ENCODE peak calls at places on chromosome 21, in six cellular contexts. S is Karpas-422; X is NCI-H1092; P is pancreas; K is dorsolateral prefrontal cortex; N is central memory CD4-positive, alpha-beta T cell. J is an unnamed sample.

GRCh38 chr21:29843818-29844217 is 96.0 kb downstream of the GRIK1 start:
- DNase-seq in S (no peak), X (no peak), P (no peak), K (no peak), N (no peak), J (no peak)

GRCh38 chr21:44285102-44285501 is 574 bp upstream of the AIRE start:
- DNase-seq in S (no peak), X (no peak), P (no peak), K (no peak), N (no peak), J (no peak)

GRCh38 chr21:33300701-33301631 is 23.8 kb upstream of the IFNAR1 start:
- DNase-seq in S (no peak), X (no peak), P (no peak), K (no peak), N (no peak), J (no peak)

GRCh38 chr21:42002421-42002958 is 7.7 kb downstream of the ZBTB21 start:
- DNase-seq in S (no peak), X (no peak), P (no peak), K (no peak), N (peak; percentile 23), J (no peak)

GRCh38 chr21:46284722-46285121 is 689 bp downstream of the MCM3AP start:
- DNase-seq in S (no peak), X (no peak), P (no peak), K (no peak), N (no peak), J (no peak)

GRCh38 chr21:25708467-25709065 is 26.1 kb downstream of the ATP5PF start:
- DNase-seq in S (peak; percentile 78), X (peak; percentile 8), P (peak; percentile 26), K (no peak), N (peak; percentile 31), J (peak; percentile 7)

GRCh38 chr21:40143822-40144525 is 276.7 kb downstream of the PCP4 start:
- DNase-seq in S (peak; percentile 87), X (peak; percentile 67), P (peak; percentile 58), K (peak; percentile 75), N (no peak), J (peak; percentile 63)

GRCh38 chr21:14070049-14070893 is 140.5 kb downstream of the LIPI start:
- DNase-seq in S (no peak), X (no peak), P (no peak), K (peak; percentile 32), N (no peak), J (no peak)

GRCh38 chr21:31117046-31117916 is 79.0 kb upstream of the KRTAP19-8 start:
- DNase-seq in S (no peak), X (no peak), P (no peak), K (no peak), N (no peak), J (no peak)

GRCh38 chr21:42527127-42527488 is 13.5 kb downstream of the SLC37A1 start:
- DNase-seq in S (no peak), X (no peak), P (no peak), K (no peak), N (no peak), J (no peak)

GRCh38 chr21:38319781-38320180 is 63.0 kb downstream of the KCNJ15 start:
- DNase-seq in S (no peak), X (no peak), P (no peak), K (no peak), N (no peak), J (no peak)

GRCh38 chr21:44558695-44559094 is at the start of gene KRTAP10-3:
- DNase-seq in S (no peak), X (no peak), P (no peak), K (no peak), N (no peak), J (no peak)

GRCh38 chr21:13368200-13368599 is 241.4 kb upstream of the POTED start:
- DNase-seq in S (no peak), X (no peak), P (no peak), K (no peak), N (no peak), J (no peak)

GRCh38 chr21:16488042-16488441 is 758.3 kb downstream of the USP25 start:
- DNase-seq in S (no peak), X (no peak), P (no peak), K (no peak), N (no peak), J (no peak)

GRCh38 chr21:34567574-34567973 is 47.3 kb downstream of the RCAN1 start:
- DNase-seq in S (no peak), X (no peak), P (no peak), K (no peak), N (no peak), J (no peak)

GRCh38 chr21:32044205-32044874 is 171.5 kb downstream of the HUNK start:
- DNase-seq in S (peak; percentile 6), X (no peak), P (no peak), K (no peak), N (no peak), J (no peak)

GRCh38 chr21:37916795-37917142 is 512 bp upstream of the KCNJ6 start:
- DNase-seq in S (no peak), X (peak; percentile 23), P (no peak), K (no peak), N (no peak), J (no peak)

GRCh38 chr21:37206531-37206930 is 60.6 kb downstream of the VPS26C start:
- DNase-seq in S (no peak), X (no peak), P (no peak), K (no peak), N (no peak), J (no peak)

GRCh38 chr21:31397515-31397926 is 53.5 kb upstream of the TIAM1 start:
- DNase-seq in S (no peak), X (no peak), P (no peak), K (no peak), N (no peak), J (peak; percentile 32)

J was measured in hypothalamus.